ENCODE peak calls at places on chromosomes 7 and 10, in six cellular contexts. X is left lung, K is body of pancreas, G is heart right ventricle, Q is upper lobe of left lung, E is neural progenitor cell. J is an unnamed sample. For H3K4me1, the result is how much of the 10 kb centered on the place peaks cover.

GRCh38 chr7:101691822-101692384 is 62.8 kb upstream of the MYL10 start:
- DNase-seq in K (peak), Q (no peak), E (peak), X (no peak), G (no peak), J (no peak)

GRCh38 chr7:5284304-5285281 is 1.9 kb downstream of the SLC29A4 start:
- DNase-seq in X (no peak), E (peak), Q (peak), K (peak), G (peak), J (peak)

GRCh38 chr7:28738384-28738783 is 219.7 kb downstream of the TRIL start:
- DNase-seq in G (no peak), X (no peak), K (peak), Q (no peak), E (no peak), J (no peak)

GRCh38 chr7:26167293-26167934 is 15.4 kb downstream of the NFE2L3 start:
- DNase-seq in Q (no peak), X (no peak), E (no peak), K (no peak), G (no peak), J (no peak)

GRCh38 chr10:128069351-128070051 is 56.7 kb downstream of the MKI67 start:
- DNase-seq in Q (peak), G (peak), E (peak), X (peak), K (peak), J (peak)

GRCh38 chr10:69479737-69480412 is 28.6 kb downstream of the TSPAN15 start:
- DNase-seq in G (no peak), K (peak), E (no peak), Q (no peak), X (no peak), J (no peak)

GRCh38 chr10:96910488-96911395 is 78.6 kb downstream of the LCOR start:
- DNase-seq in X (no peak), E (peak), K (peak), Q (no peak), G (no peak), J (peak)

GRCh38 chr10:47021850-47022249 is 110.6 kb downstream of the PTPN20 start:
- DNase-seq in K (no peak), X (peak), G (no peak), E (no peak), Q (peak), J (no peak)

GRCh38 chr10:61399386-61399785 is 53.8 kb downstream of the TMEM26 start:
- DNase-seq in Q (no peak), E (no peak), X (no peak), K (no peak), G (no peak), J (no peak)

GRCh38 chr10:76150886-76151288 is 719.5 kb downstream of the LRMDA start:
- DNase-seq in Q (no peak), X (no peak), G (no peak), K (no peak), E (no peak), J (no peak)

GRCh38 chr10:107966817-107967216 is 802.3 kb upstream of the SORCS1 start:
- DNase-seq in Q (no peak), E (no peak), X (no peak), G (no peak), K (no peak), J (no peak)

GRCh38 chr7:2775785-2776184 is 68.3 kb downstream of the GNA12 start:
- DNase-seq in X (no peak), E (no peak), K (no peak), G (no peak), Q (no peak), J (no peak)

GRCh38 chr7:92716825-92717580 is 119.4 kb downstream of the CDK6 start:
- DNase-seq in E (no peak), G (no peak), X (no peak), Q (no peak), K (no peak), J (no peak)
- H3K4me1 ChIP-seq in E (under half), G (under half), X (under half), Q (under half), K (under half), J (under half)

DNA sequence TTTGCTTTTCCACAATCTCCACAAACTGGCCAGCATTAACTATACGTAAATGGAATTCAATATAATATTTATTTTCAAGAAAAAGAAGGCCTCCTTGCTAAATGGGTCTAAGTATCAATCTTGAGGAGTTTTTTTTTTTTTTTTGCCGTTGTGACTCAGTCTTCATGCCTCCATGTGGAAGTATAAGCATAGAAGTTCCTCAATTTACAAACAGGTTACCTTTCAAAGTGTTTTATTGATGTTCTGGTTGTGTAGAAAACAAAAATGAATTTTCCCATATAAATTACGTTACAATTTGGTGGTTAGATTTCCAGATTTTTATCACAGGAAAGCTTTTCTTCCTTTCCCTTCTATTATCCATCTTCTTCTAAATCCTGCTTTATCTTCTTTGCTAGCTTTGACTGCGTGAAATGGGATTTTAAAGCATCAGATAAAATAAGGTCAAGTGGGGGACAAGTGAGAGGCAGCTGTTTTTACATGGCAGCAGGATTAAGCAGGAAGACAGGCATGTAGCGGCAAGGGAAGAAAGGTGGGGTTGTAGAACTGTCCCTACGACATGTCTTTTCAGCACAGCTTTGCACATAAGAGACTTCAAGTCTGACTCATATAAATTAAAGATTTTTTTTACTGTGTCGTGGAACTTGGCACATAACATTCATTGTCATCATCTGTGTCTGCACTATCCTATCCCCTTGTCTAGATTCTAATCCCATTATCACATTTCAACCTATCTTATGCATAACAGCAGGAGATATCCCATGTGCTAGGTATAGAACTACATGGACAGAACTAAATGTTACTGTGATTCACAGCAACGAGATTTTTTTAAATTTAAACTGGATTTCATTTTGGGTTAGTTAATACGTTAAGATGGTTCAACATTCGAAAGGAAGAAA is 135.3 kb upstream of the FAM3C start:
- DNase-seq in E (no peak), X (no peak), G (no peak), K (no peak), Q (no peak), J (no peak)
- H3K27ac ChIP-seq in E (no peak), X (no peak), G (no peak), K (no peak), Q (no peak), J (no peak)

GRCh38 chr10:130336612-130337304 is 200.6 kb downstream of the GLRX3 start:
- DNase-seq in K (peak), E (peak), G (no peak), X (no peak), Q (no peak), J (no peak)
- TF ChIP-seq CTCF in K (peak), E (peak), G (no peak), X (no peak), Q (no peak), J (no peak)

DNA sequence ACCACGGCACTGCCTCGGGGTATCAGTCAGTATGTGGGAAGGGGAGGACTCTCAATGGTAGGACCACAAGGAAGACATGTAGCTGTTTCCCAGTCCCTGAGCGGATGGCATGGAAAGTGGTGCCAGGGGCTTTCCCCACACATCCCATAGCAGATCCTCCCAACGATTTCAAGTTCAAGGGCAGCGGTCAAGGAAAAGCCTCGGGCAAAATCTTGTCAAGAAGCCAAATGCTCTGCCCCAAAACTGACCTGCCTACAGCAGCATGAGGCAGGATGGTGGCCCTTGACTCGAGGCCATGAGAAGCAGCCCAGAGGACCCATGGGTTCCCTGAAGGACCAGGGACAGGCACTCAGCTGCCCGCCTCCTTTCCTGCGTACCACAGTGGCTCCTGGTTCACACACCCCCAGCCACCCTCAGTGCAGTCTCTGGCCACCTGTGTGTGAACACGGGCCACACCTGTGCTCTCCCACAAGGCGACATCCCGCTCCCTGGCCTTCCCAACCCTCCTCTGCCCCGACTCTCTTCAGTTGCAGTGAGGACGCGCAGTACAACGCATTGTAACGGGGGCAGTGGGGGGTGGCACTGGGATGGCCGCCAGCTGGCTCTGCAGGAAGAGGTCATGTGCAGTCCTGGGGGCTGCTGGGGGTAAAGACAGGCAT is 43.6 kb downstream of the CTBP2 start:
- DNase-seq in X (no peak), Q (no peak), G (no peak), E (no peak), K (peak), J (no peak)
- H3K4me1 ChIP-seq in X (half or more), Q (half or more), G (half or more), E (under half), K (half or more), J (under half)

GRCh38 chr10:112716076-112716475 is 234.0 kb upstream of the TCF7L2 start:
- DNase-seq in G (no peak), Q (no peak), K (no peak), X (no peak), E (no peak), J (no peak)
- H3K27ac ChIP-seq in G (no peak), Q (no peak), K (no peak), X (no peak), E (no peak), J (no peak)

GRCh38 chr10:86601956-86602592 is 52.3 kb upstream of the OPN4 start:
- DNase-seq in Q (no peak), E (no peak), X (no peak), G (no peak), K (no peak), J (no peak)
- TF ChIP-seq CTCF in Q (no peak), E (no peak), X (no peak), G (no peak), K (no peak), J (no peak)

GRCh38 chr10:24703700-24704099 is 20.0 kb downstream of the ARHGAP21 start:
- DNase-seq in K (no peak), Q (no peak), E (no peak), X (no peak), G (no peak), J (no peak)

GRCh38 chr10:24708081-24708480 is 15.6 kb downstream of the ARHGAP21 start:
- DNase-seq in E (no peak), Q (no peak), G (no peak), K (no peak), X (no peak), J (no peak)

GRCh38 chr10:24706479-24707118 is 17.1 kb downstream of the ARHGAP21 start:
- DNase-seq in X (no peak), K (peak), E (no peak), Q (peak), G (no peak), J (peak)

GRCh38 chr10:24711465-24711864 is 12.2 kb downstream of the ARHGAP21 start:
- DNase-seq in X (no peak), G (no peak), K (no peak), Q (no peak), E (no peak), J (no peak)

GRCh38 chr10:24707445-24707844 is 16.2 kb downstream of the ARHGAP21 start:
- DNase-seq in Q (no peak), X (no peak), K (no peak), G (no peak), E (no peak), J (no peak)
- H3K4me1 ChIP-seq in Q (under half), X (under half), K (under half), G (half or more), E (under half), J (under half)

J was measured in cardiac muscle cell.